ENCODE peak calls at places on chromosomes 2 and 18, in seven cellular contexts. One of them, this sample, is unnamed.

GRCh38 chr2:27086722-27087446 is at the start of gene KHK:
- DNase-seq in WTC11: peak
- DNase-seq in neural crest cell: peak
- DNase-seq in GM20000: peak
- DNase-seq in cardiac muscle cell: peak
- DNase-seq in ascending aorta: no peak
- DNase-seq in Calu3: peak
- DNase-seq in this sample: no peak

GRCh38 chr2:43220229-43220981 is 6.0 kb downstream of the ZFP36L2 start:
- DNase-seq in WTC11: no peak
- DNase-seq in neural crest cell: no peak
- DNase-seq in GM20000: no peak
- DNase-seq in cardiac muscle cell: peak
- DNase-seq in ascending aorta: no peak
- DNase-seq in Calu3: no peak
- DNase-seq in this sample: no peak

GRCh38 chr2:96927420-96928171 is 57.7 kb upstream of the SEMA4C start:
- DNase-seq in WTC11: no peak
- DNase-seq in neural crest cell: no peak
- DNase-seq in GM20000: no peak
- DNase-seq in cardiac muscle cell: peak
- DNase-seq in ascending aorta: no peak
- DNase-seq in Calu3: no peak
- DNase-seq in this sample: no peak

GRCh38 chr2:39494784-39495251 is 57.7 kb upstream of the MAP4K3 start:
- DNase-seq in WTC11: peak
- DNase-seq in neural crest cell: no peak
- DNase-seq in GM20000: peak
- DNase-seq in cardiac muscle cell: peak
- DNase-seq in ascending aorta: no peak
- DNase-seq in Calu3: peak
- DNase-seq in this sample: peak

GRCh38 chr2:96112501-96113366 is 3.6 kb downstream of the ADRA2B start:
- DNase-seq in WTC11: no peak
- DNase-seq in neural crest cell: no peak
- DNase-seq in GM20000: no peak
- DNase-seq in cardiac muscle cell: no peak
- DNase-seq in ascending aorta: no peak
- DNase-seq in Calu3: no peak
- DNase-seq in this sample: no peak

GRCh38 chr18:12441475-12442035 is 33.8 kb downstream of the PRELID3A start:
- DNase-seq in WTC11: no peak
- DNase-seq in neural crest cell: no peak
- DNase-seq in GM20000: no peak
- DNase-seq in cardiac muscle cell: no peak
- DNase-seq in ascending aorta: no peak
- DNase-seq in Calu3: no peak
- DNase-seq in this sample: no peak

GRCh38 chr18:57755473-57756067 is 47.5 kb downstream of the ATP8B1 start:
- DNase-seq in WTC11: no peak
- DNase-seq in neural crest cell: no peak
- DNase-seq in GM20000: no peak
- DNase-seq in cardiac muscle cell: no peak
- DNase-seq in ascending aorta: no peak
- DNase-seq in Calu3: no peak
- DNase-seq in this sample: no peak

GRCh38 chr2:112658301-112658700 is 12.6 kb downstream of the SLC20A1 start:
- DNase-seq in WTC11: no peak
- DNase-seq in neural crest cell: no peak
- DNase-seq in GM20000: no peak
- DNase-seq in cardiac muscle cell: peak
- DNase-seq in ascending aorta: no peak
- DNase-seq in Calu3: no peak
- DNase-seq in this sample: no peak

GRCh38 chr2:96691022-96691612 is 48.6 kb downstream of the FER1L5 start:
- DNase-seq in WTC11: no peak
- DNase-seq in neural crest cell: no peak
- DNase-seq in GM20000: no peak
- DNase-seq in cardiac muscle cell: no peak
- DNase-seq in ascending aorta: no peak
- DNase-seq in Calu3: no peak
- DNase-seq in this sample: no peak

GRCh38 chr18:43078485-43079092 is 36.9 kb downstream of the RIT2 start:
- DNase-seq in WTC11: peak
- DNase-seq in neural crest cell: no peak
- DNase-seq in GM20000: no peak
- DNase-seq in cardiac muscle cell: no peak
- DNase-seq in ascending aorta: no peak
- DNase-seq in Calu3: no peak
- DNase-seq in this sample: no peak

GRCh38 chr2:209391776-209392401 is 32.0 kb upstream of the MAP2 start:
- DNase-seq in WTC11: no peak
- DNase-seq in neural crest cell: no peak
- DNase-seq in GM20000: no peak
- DNase-seq in cardiac muscle cell: peak
- DNase-seq in ascending aorta: no peak
- DNase-seq in Calu3: no peak
- DNase-seq in this sample: no peak

GRCh38 chr2:201795608-201796477 is 10.5 kb upstream of the CDK15 start:
- DNase-seq in WTC11: peak
- DNase-seq in neural crest cell: peak
- DNase-seq in GM20000: peak
- DNase-seq in cardiac muscle cell: peak
- DNase-seq in ascending aorta: no peak
- DNase-seq in Calu3: peak
- DNase-seq in this sample: no peak

GRCh38 chr2:43898134-43898957 is 59.6 kb downstream of the ABCG8 start:
- DNase-seq in WTC11: peak
- DNase-seq in neural crest cell: peak
- DNase-seq in GM20000: no peak
- DNase-seq in cardiac muscle cell: no peak
- DNase-seq in ascending aorta: no peak
- DNase-seq in Calu3: no peak
- DNase-seq in this sample: no peak

GRCh38 chr2:66189598-66189997 is 245.3 kb upstream of the MEIS1 start:
- DNase-seq in WTC11: no peak
- DNase-seq in neural crest cell: no peak
- DNase-seq in GM20000: no peak
- DNase-seq in cardiac muscle cell: peak
- DNase-seq in ascending aorta: no peak
- DNase-seq in Calu3: no peak
- DNase-seq in this sample: no peak

GRCh38 chr2:216164087-216164486 is 54.9 kb downstream of the XRCC5 start:
- DNase-seq in WTC11: no peak
- DNase-seq in neural crest cell: no peak
- DNase-seq in GM20000: no peak
- DNase-seq in cardiac muscle cell: no peak
- DNase-seq in ascending aorta: no peak
- DNase-seq in Calu3: no peak
- DNase-seq in this sample: no peak

GRCh38 chr2:106561803-106562202 is 74.6 kb downstream of the CD8B2 start:
- DNase-seq in WTC11: no peak
- DNase-seq in neural crest cell: no peak
- DNase-seq in GM20000: no peak
- DNase-seq in cardiac muscle cell: no peak
- DNase-seq in ascending aorta: no peak
- DNase-seq in Calu3: no peak
- DNase-seq in this sample: no peak

GRCh38 chr2:181607629-181608627 is 49.0 kb downstream of the CERKL start:
- DNase-seq in WTC11: no peak
- DNase-seq in neural crest cell: no peak
- DNase-seq in GM20000: peak
- DNase-seq in cardiac muscle cell: no peak
- DNase-seq in ascending aorta: no peak
- DNase-seq in Calu3: no peak
- DNase-seq in this sample: peak

GRCh38 chr2:181602017-181602416 is 54.9 kb downstream of the CERKL start:
- DNase-seq in WTC11: no peak
- DNase-seq in neural crest cell: no peak
- DNase-seq in GM20000: no peak
- DNase-seq in cardiac muscle cell: no peak
- DNase-seq in ascending aorta: no peak
- DNase-seq in Calu3: no peak
- DNase-seq in this sample: no peak

DNA sequence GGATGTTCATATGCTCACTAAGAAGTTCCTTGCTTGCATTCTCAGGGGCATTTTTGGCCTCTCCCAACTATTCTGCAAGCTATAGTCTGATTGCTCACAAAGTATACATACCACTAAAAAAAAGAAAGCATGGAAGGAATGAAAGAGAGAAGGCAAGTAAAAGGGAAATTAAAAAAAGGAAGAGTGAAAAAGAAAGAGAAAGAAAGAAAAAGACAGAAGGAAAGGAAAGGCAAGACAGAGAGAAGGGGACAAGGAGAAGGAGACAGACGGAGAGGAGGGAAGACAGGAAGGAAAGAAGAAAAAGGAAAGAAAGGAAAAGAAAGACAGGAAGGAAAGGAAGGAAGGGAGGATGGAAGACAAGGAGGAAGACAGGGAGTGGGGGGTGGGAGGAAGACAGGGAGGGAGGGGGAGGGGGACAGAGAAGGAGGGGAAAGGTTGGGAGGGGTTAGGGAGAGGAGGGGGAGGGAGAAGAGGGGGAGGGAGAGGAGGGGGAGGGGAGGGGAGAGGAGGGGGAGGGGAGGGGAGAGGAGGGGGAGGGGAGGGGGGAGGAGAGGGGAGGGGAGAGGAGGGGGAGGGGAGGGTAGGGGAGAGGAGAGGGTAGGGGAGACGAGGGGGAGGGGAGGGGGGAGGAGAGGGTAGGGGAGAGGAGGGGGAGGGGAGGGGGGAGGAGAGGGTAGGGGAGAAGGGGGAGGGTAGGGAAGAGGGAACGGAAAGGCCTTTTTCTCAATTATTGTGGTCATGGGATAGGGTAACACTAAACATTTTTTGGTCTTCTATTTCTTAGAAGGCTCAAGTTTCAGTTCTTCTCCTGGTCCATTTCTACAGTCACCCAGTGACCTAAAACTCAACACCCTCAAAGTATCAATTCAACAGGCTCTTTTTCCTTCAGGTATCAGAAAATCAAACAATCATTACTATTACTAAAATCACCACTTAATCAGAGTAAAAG is 50.7 kb downstream of the CERKL start:
- DNase-seq in WTC11: no peak
- DNase-seq in neural crest cell: no peak
- DNase-seq in GM20000: no peak
- DNase-seq in cardiac muscle cell: no peak
- DNase-seq in ascending aorta: no peak
- DNase-seq in Calu3: no peak
- DNase-seq in this sample: no peak
- TF ChIP-seq CTCF in WTC11: no peak
- TF ChIP-seq CTCF in neural crest cell: no peak
- TF ChIP-seq CTCF in GM20000: no peak
- TF ChIP-seq CTCF in cardiac muscle cell: no peak
- TF ChIP-seq CTCF in ascending aorta: no peak
- TF ChIP-seq CTCF in Calu3: no peak
- TF ChIP-seq CTCF in this sample: no peak

GRCh38 chr2:200585340-200585729 is 479 bp upstream of the AOX1 start:
- DNase-seq in WTC11: no peak
- DNase-seq in neural crest cell: no peak
- DNase-seq in GM20000: no peak
- DNase-seq in cardiac muscle cell: no peak
- DNase-seq in ascending aorta: no peak
- DNase-seq in Calu3: no peak
- DNase-seq in this sample: no peak

GRCh38 chr2:200587007-200587616 is 1.3 kb downstream of the AOX1 start:
- DNase-seq in WTC11: no peak
- DNase-seq in neural crest cell: no peak
- DNase-seq in GM20000: no peak
- DNase-seq in cardiac muscle cell: no peak
- DNase-seq in ascending aorta: no peak
- DNase-seq in Calu3: no peak
- DNase-seq in this sample: no peak

GRCh38 chr2:200586644-200586975 is 796 bp downstream of the AOX1 start:
- DNase-seq in WTC11: no peak
- DNase-seq in neural crest cell: no peak
- DNase-seq in GM20000: no peak
- DNase-seq in cardiac muscle cell: no peak
- DNase-seq in ascending aorta: no peak
- DNase-seq in Calu3: no peak
- DNase-seq in this sample: no peak

GRCh38 chr2:200584639-200585038 is 1.2 kb upstream of the AOX1 start:
- DNase-seq in WTC11: no peak
- DNase-seq in neural crest cell: no peak
- DNase-seq in GM20000: no peak
- DNase-seq in cardiac muscle cell: no peak
- DNase-seq in ascending aorta: no peak
- DNase-seq in Calu3: no peak
- DNase-seq in this sample: no peak

GRCh38 chr2:200585730-200586643 is at the start of gene AOX1:
- DNase-seq in WTC11: peak
- DNase-seq in neural crest cell: peak
- DNase-seq in GM20000: peak
- DNase-seq in cardiac muscle cell: peak
- DNase-seq in ascending aorta: no peak
- DNase-seq in Calu3: peak
- DNase-seq in this sample: peak
- TF ChIP-seq CTCF in WTC11: no peak
- TF ChIP-seq CTCF in neural crest cell: no peak
- TF ChIP-seq CTCF in GM20000: no peak
- TF ChIP-seq CTCF in cardiac muscle cell: peak
- TF ChIP-seq CTCF in ascending aorta: no peak
- TF ChIP-seq CTCF in Calu3: no peak
- TF ChIP-seq CTCF in this sample: no peak

DNA sequence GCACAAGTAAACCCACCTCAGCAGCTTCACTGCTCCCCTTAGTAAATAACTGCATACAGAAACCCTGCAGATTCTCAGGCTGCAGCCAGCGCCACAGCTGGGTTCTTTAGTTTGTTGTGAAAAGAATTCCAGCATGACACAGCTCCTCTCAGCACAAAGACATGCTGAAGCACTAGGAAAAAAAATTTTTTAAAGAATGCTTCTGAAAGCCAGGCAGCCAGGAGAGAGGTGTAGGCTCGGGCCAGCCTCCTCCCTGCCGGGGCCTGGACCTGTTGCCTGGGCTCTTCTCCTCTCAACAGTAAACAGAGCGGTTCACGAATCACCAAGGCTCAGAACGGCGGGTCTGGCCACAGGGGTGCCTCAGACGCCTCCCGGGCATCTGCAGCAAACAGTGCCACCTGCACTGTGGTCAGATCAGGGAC is 95.7 kb upstream of the POU3F3 start:
- DNase-seq in WTC11: peak
- DNase-seq in neural crest cell: peak
- DNase-seq in GM20000: no peak
- DNase-seq in cardiac muscle cell: no peak
- DNase-seq in ascending aorta: no peak
- DNase-seq in Calu3: no peak
- DNase-seq in this sample: no peak
- TF ChIP-seq CTCF in WTC11: no peak
- TF ChIP-seq CTCF in neural crest cell: no peak
- TF ChIP-seq CTCF in GM20000: no peak
- TF ChIP-seq CTCF in cardiac muscle cell: no peak
- TF ChIP-seq CTCF in ascending aorta: no peak
- TF ChIP-seq CTCF in Calu3: no peak
- TF ChIP-seq CTCF in this sample: no peak

DNA sequence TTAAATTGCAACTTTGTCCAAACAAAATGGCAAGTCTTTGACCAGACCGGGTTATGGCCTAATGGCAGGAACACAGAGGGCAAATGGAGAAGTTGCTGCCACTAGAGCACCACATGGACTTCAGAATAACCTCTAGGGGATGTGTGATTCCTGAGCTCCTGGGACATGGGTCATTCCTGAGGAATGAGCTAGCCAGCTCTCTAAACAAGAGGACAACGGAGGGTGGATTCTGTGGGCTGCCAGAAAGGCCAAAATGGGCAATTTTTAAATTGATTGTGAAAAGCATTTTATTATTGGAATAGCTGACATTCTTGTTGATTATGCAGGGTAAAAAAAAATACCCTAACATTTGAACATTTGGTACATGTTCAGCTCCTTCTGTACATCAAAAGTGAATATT is 109.8 kb upstream of the FZD5 start:
- DNase-seq in WTC11: no peak
- DNase-seq in neural crest cell: no peak
- DNase-seq in GM20000: no peak
- DNase-seq in cardiac muscle cell: no peak
- DNase-seq in ascending aorta: no peak
- DNase-seq in Calu3: no peak
- DNase-seq in this sample: no peak
- TF ChIP-seq CTCF in WTC11: no peak
- TF ChIP-seq CTCF in neural crest cell: no peak
- TF ChIP-seq CTCF in GM20000: no peak
- TF ChIP-seq CTCF in cardiac muscle cell: no peak
- TF ChIP-seq CTCF in ascending aorta: no peak
- TF ChIP-seq CTCF in Calu3: no peak
- TF ChIP-seq CTCF in this sample: no peak